ENCODE peak calls at places on chromosomes 16 and 17, in seven cellular contexts. D is hepatocyte, T is transverse colon, R is GM23248, P is heart left ventricle, V is tibial artery, A is A549. G is an unnamed sample.

GRCh38 chr17:1880851-1881630 is 51.2 kb downstream of the RPA1 start:
- DNase-seq in D (no peak), T (no peak), R (peak), P (no peak), V (no peak), A (no peak), G (no peak)

GRCh38 chr17:20205609-20206008 is 196.4 kb downstream of the SPECC1 start:
- DNase-seq in D (no peak), T (no peak), R (no peak), P (no peak), V (no peak), A (no peak), G (no peak)

GRCh38 chr17:19727466-19728113 is 11.2 kb upstream of the SLC47A2 start:
- DNase-seq in D (peak), T (peak), R (peak), P (peak), V (peak), A (no peak), G (peak)

GRCh38 chr16:57563761-57564160 is 21.3 kb downstream of the ADGRG5 start:
- DNase-seq in D (no peak), T (no peak), R (no peak), P (no peak), V (no peak), A (no peak), G (no peak)

GRCh38 chr16:48164907-48165715 is 9.3 kb upstream of the ABCC12 start:
- DNase-seq in D (peak), T (peak), R (peak), P (peak), V (peak), A (peak), G (peak)

GRCh38 chr17:5019475-5019956 is 15.7 kb downstream of the SLC52A1 start:
- DNase-seq in D (no peak), T (no peak), R (peak), P (no peak), V (no peak), A (peak), G (no peak)

GRCh38 chr16:19717319-19717718 is 708 bp downstream of the KNOP1 start:
- DNase-seq in D (no peak), T (no peak), R (peak), P (no peak), V (no peak), A (peak), G (no peak)

GRCh38 chr16:4212934-4213296 is 29.0 kb downstream of the SRL start:
- DNase-seq in D (peak), T (no peak), R (peak), P (no peak), V (no peak), A (peak), G (peak)

GRCh38 chr17:62804822-62805221 is 3.3 kb downstream of the MARCHF10 start:
- DNase-seq in D (peak), T (no peak), R (peak), P (no peak), V (no peak), A (peak), G (no peak)

GRCh38 chr16:73483934-73484712 is 436.2 kb upstream of the ZFHX3 start:
- DNase-seq in D (no peak), T (no peak), R (peak), P (no peak), V (no peak), A (no peak), G (no peak)

GRCh38 chr16:72371307-72372081 is 199.5 kb upstream of the PMFBP1 start:
- DNase-seq in D (peak), T (no peak), R (peak), P (no peak), V (no peak), A (no peak), G (peak)

GRCh38 chr16:65214196-65214595 is 92.3 kb upstream of the CDH11 start:
- DNase-seq in D (no peak), T (no peak), R (peak), P (no peak), V (no peak), A (no peak), G (no peak)

GRCh38 chr17:33989357-33990148 is 265.5 kb upstream of the CCL2 start:
- DNase-seq in D (no peak), T (peak), R (no peak), P (no peak), V (no peak), A (no peak), G (no peak)

GRCh38 chr16:56514845-56515244 is 5.0 kb downstream of the BBS2 start:
- DNase-seq in D (no peak), T (no peak), R (peak), P (no peak), V (no peak), A (no peak), G (no peak)

GRCh38 chr16:16828913-16829398 is 450.0 kb downstream of the NPIPA7 start:
- DNase-seq in D (no peak), T (no peak), R (no peak), P (no peak), V (no peak), A (no peak), G (no peak)
- H3K4me3 ChIP-seq in D (no peak), T (no peak), R (no peak), P (no peak), V (no peak), A (no peak), G (no peak)

GRCh38 chr17:60039096-60039495 is 39.6 kb downstream of the HEATR6 start:
- DNase-seq in D (no peak), T (no peak), R (no peak), P (no peak), V (no peak), A (no peak), G (no peak)

GRCh38 chr17:60039509-60040442 is 38.9 kb downstream of the HEATR6 start:
- DNase-seq in D (no peak), T (no peak), R (no peak), P (no peak), V (no peak), A (no peak), G (no peak)

GRCh38 chr17:60040843-60041242 is 37.9 kb downstream of the HEATR6 start:
- DNase-seq in D (no peak), T (no peak), R (no peak), P (no peak), V (no peak), A (no peak), G (no peak)

DNA sequence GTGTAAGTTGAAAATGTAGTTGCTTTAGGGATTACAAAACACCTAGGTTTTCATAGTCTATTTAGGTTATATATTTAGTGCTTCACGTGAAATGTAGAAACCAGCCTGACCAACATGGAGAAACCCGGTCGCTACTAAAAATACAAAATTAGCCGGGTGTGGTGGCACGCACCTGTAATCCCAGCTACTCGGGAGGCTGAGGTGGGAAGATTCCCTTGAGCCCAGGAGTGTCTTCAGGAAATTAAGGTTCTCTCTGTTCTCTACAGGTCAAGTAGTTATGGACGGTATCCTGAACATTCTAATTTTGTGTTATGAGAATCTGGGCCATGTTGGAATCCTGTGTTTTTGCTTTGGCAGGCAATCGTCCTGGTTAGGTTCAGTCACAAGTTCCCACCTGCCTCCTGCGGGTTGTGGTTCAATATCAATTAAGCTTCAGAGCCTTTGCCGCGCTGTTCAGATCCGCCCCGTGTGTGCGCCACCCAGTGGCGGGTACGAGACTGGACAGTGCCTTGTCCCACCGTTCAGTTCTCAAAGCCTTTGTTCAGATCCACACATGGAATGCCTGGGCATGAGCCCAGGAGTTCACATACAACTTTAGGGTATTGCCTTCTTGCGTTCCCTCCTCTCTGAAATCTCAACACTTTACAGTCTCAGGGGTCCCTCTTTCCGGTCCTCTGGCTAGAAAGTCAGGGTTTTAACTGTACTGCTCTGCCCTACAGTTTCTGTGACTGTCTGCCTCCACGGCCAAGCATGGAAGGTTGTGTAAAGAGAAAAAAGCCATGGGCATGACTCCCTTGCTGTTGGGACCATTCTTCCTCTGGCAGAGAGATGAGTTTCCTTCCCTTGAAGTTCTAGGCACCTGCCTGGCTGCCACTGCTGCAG is 41.7 kb downstream of the HEATR6 start:
- DNase-seq in D (peak), T (peak), R (peak), P (peak), V (peak), A (peak), G (peak)
- H3K4me3 ChIP-seq in D (no peak), T (no peak), R (peak), P (no peak), V (no peak), A (no peak), G (peak)

GRCh38 chr16:84820305-84820684 is 510 bp downstream of the CRISPLD2 start:
- DNase-seq in D (no peak), T (no peak), R (peak), P (no peak), V (no peak), A (no peak), G (no peak)
- H3K4me3 ChIP-seq in D (peak), T (peak), R (peak), P (peak), V (peak), A (peak), G (peak)

DNA sequence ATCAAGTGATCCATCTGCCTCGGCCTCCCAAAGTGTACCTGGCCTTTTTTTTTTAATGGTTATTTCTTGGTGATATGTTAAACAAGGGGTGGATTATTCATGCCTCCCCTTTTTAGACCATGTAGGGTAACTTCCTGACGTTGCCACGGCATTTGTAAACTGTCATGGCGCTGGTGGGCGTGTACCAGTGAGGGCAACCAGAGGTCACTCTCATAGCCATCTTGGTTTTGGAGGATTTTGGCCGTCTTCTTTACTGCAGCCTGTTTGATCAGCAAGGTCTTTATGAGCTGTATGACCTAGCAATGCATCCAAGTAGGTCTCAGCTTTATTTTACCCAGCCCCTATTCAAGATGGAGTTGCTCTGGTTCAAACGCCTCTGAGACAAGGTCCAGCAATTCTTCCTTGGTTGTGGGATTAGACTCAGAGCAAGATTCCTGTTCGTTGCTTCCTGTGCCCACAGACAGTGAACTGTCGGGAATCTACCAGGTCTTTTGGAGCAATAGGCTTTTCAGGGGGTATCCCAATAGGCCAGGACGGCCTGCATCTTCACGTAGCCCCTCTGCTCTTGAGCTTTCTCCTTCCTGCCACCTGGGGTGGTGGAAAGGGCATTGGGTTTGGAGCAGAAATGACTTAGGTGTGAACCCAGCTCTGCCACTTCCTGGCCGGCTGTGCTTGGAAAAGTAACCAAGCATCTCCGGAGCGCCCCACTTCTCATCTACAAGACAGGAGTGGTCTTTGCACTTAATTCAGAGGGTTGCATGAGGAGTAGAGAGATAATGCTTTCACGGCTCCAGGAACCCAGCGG is 52.9 kb upstream of the SEC14L1 start:
- DNase-seq in D (no peak), T (no peak), R (no peak), P (no peak), V (no peak), A (no peak), G (no peak)
- H3K4me3 ChIP-seq in D (no peak), T (peak), R (peak), P (peak), V (peak), A (peak), G (peak)

GRCh38 chr16:49859139-49859947 is 3.4 kb upstream of the ZNF423 start:
- DNase-seq in D (peak), T (peak), R (peak), P (peak), V (peak), A (no peak), G (peak)
- H3K4me3 ChIP-seq in D (peak), T (peak), R (peak), P (peak), V (peak), A (peak), G (peak)

GRCh38 chr17:81399481-81400153 is 4.4 kb downstream of the BAHCC1 start:
- DNase-seq in D (no peak), T (no peak), R (peak), P (no peak), V (no peak), A (no peak), G (no peak)

GRCh38 chr17:81397314-81398169 is 2.3 kb downstream of the BAHCC1 start:
- DNase-seq in D (peak), T (peak), R (peak), P (no peak), V (no peak), A (peak), G (peak)

GRCh38 chr17:81396722-81397313 is 1.6 kb downstream of the BAHCC1 start:
- DNase-seq in D (no peak), T (no peak), R (peak), P (no peak), V (no peak), A (peak), G (peak)

GRCh38 chr17:81398855-81399451 is 3.7 kb downstream of the BAHCC1 start:
- DNase-seq in D (no peak), T (no peak), R (peak), P (no peak), V (no peak), A (no peak), G (peak)

GRCh38 chr17:81398170-81398854 is 3.1 kb downstream of the BAHCC1 start:
- DNase-seq in D (peak), T (peak), R (no peak), P (no peak), V (no peak), A (peak), G (no peak)
- H3K4me3 ChIP-seq in D (peak), T (peak), R (peak), P (peak), V (peak), A (peak), G (peak)

GRCh38 chr17:7394452-7395191 is at the start of gene PLSCR3:
- DNase-seq in D (peak), T (peak), R (peak), P (peak), V (peak), A (peak), G (peak)

GRCh38 chr17:7389924-7390910 is 4.1 kb downstream of the PLSCR3 start:
- DNase-seq in D (no peak), T (no peak), R (no peak), P (no peak), V (no peak), A (no peak), G (no peak)

GRCh38 chr17:7393613-7394451 is 493 bp downstream of the PLSCR3 start:
- DNase-seq in D (peak), T (peak), R (peak), P (no peak), V (no peak), A (peak), G (no peak)

GRCh38 chr17:7391307-7391706 is 3.0 kb downstream of the PLSCR3 start:
- DNase-seq in D (no peak), T (no peak), R (no peak), P (no peak), V (no peak), A (no peak), G (no peak)

GRCh38 chr17:7392696-7393612 is 1.4 kb downstream of the PLSCR3 start:
- DNase-seq in D (no peak), T (no peak), R (no peak), P (no peak), V (no peak), A (no peak), G (no peak)
- H3K4me3 ChIP-seq in D (peak), T (no peak), R (peak), P (peak), V (peak), A (peak), G (peak)

GRCh38 chr17:48052956-48053757 is 5.0 kb downstream of the NFE2L1 start:
- DNase-seq in D (peak), T (peak), R (peak), P (peak), V (peak), A (no peak), G (no peak)
- H3K4me3 ChIP-seq in D (no peak), T (no peak), R (peak), P (peak), V (peak), A (peak), G (peak)

G was measured in fibroblast of the aortic adventitia.